ENCODE peak calls at places on chromosome 7, in four cellular contexts. G, W, J and S are unnamed samples.

GRCh38 chr7:37416739-37417474 is 31.8 kb downstream of the ELMO1 start:
- DNase-seq in G (no peak), W (no peak), J (no peak), S (no peak)

GRCh38 chr7:87028636-87029035 is 30.8 kb downstream of the ELAPOR2 start:
- DNase-seq in G (no peak), W (no peak), J (peak), S (no peak)

GRCh38 chr7:4690953-4691856 is 9.1 kb downstream of the FOXK1 start:
- DNase-seq in G (no peak), W (no peak), J (no peak), S (no peak)

GRCh38 chr7:79401254-79401653 is 52.2 kb downstream of the MAGI2 start:
- DNase-seq in G (no peak), W (no peak), J (no peak), S (no peak)

GRCh38 chr7:139694389-139694676 is 83.5 kb downstream of the HIPK2 start:
- DNase-seq in G (no peak), W (no peak), J (no peak), S (no peak)

GRCh38 chr7:116180302-116180701 is 30.0 kb upstream of the TES start:
- DNase-seq in G (no peak), W (no peak), J (peak), S (no peak)

GRCh38 chr7:33933611-33934281 is 28.4 kb downstream of the BMPER start:
- DNase-seq in G (no peak), W (peak), J (peak), S (no peak)

GRCh38 chr7:108299251-108300014 is 156.8 kb downstream of the NRCAM start:
- DNase-seq in G (no peak), W (no peak), J (peak), S (no peak)

GRCh38 chr7:24827027-24827426 is 69.8 kb upstream of the GSDME start:
- DNase-seq in G (no peak), W (no peak), J (no peak), S (no peak)

GRCh38 chr7:20343211-20343610 is 12.5 kb downstream of the ITGB8 start:
- DNase-seq in G (no peak), W (no peak), J (no peak), S (no peak)

GRCh38 chr7:8629504-8629903 is 196.1 kb downstream of the NXPH1 start:
- DNase-seq in G (no peak), W (no peak), J (no peak), S (no peak)

GRCh38 chr7:76008156-76008687 is 13.8 kb upstream of the TMEM120A start:
- DNase-seq in G (no peak), W (no peak), J (no peak), S (no peak)

GRCh38 chr7:154253810-154254209 is 201.6 kb downstream of the DPP6 start:
- DNase-seq in G (no peak), W (no peak), J (no peak), S (no peak)

GRCh38 chr7:80359029-80359428 is 152.8 kb downstream of the GNAT3 start:
- DNase-seq in G (no peak), W (no peak), J (no peak), S (no peak)

GRCh38 chr7:17447728-17448478 is 149.5 kb downstream of the AHR start:
- DNase-seq in G (no peak), W (no peak), J (peak), S (no peak)

GRCh38 chr7:1691601-1692499 is 21.8 kb downstream of the ELFN1 start:
- DNase-seq in G (no peak), W (peak), J (no peak), S (no peak)

GRCh38 chr7:24249266-24249665 is 34.7 kb upstream of the NPY start:
- DNase-seq in G (no peak), W (no peak), J (no peak), S (no peak)

GRCh38 chr7:32957326-32958045 is at the start of gene FKBP9:
- DNase-seq in G (peak), W (peak), J (peak), S (peak)

GRCh38 chr7:140156460-140157080 is 20.2 kb downstream of the KDM7A start:
- DNase-seq in G (no peak), W (no peak), J (no peak), S (no peak)

GRCh38 chr7:141232286-141233051 is 158.6 kb downstream of the TMEM178B start:
- DNase-seq in G (no peak), W (no peak), J (no peak), S (no peak)

DNA sequence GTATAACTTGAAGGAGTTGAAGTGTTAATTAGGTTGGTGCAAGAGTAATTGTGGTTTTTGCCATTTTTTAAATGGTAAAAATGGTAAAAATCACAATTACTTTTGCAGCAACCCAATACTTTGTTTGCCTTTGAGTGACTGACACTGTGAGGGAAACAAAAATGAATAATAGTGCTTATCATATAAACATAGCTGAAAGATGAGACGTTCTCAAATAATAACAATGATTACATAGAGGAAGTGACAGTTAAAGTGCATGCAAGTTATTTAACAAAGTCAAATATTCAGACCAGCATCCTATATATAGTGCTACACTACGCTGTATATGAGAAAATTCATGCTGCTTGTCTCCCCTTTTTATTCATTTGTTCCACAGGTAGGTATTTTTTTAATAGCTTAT is 4.7 kb upstream of the HBP1 start:
- DNase-seq in G (no peak), W (no peak), J (peak), S (no peak)
- TF ChIP-seq CTCF in G (no peak), W (no peak), J (no peak), S (no peak)

DNA sequence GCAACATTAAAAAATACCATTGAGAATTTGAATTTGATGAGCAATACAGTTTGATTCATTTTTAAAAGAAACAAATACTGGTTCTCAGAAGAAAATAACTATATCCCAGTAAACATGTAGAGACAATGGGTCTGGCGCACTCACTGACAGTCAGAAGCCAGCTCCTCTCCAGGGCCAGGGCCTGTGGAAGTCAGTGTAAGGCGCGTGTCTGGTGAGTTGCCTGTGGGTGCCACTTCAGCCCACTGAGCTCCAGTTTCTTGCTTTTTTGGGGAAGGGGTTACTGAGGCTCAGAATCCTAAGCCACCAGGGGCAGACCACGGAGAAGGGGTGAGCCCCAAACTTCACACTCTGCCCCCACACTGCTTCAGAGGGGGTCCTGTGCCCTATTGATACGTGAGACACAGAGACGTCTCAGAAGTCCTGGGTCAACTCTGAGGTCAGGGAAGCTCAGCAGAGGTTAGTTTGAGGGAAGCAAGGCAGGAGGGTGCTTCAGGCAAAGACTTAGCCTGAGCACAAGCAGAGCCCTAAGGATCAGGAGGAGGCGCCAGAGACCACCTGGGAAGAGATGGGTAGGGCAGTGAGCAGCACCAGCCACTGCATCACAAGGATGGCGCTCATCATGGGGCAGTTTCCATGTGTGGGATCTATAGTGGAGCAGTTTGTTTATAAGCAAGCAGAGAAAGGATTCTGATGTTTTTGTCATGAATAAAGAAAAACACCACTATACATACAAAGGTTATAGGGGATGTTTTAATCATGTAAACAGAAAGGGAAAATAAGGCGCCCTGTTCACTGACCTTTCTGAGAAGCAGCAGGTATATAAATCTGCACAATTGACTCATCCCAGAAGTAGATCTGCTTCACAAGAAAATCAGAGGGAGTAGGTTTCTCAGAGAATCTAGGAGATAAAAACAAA is 95.7 kb downstream of the PKD1L1 start:
- DNase-seq in G (no peak), W (no peak), J (peak), S (no peak)
- TF ChIP-seq CTCF in G (no peak), W (no peak), J (peak), S (no peak)

DNA sequence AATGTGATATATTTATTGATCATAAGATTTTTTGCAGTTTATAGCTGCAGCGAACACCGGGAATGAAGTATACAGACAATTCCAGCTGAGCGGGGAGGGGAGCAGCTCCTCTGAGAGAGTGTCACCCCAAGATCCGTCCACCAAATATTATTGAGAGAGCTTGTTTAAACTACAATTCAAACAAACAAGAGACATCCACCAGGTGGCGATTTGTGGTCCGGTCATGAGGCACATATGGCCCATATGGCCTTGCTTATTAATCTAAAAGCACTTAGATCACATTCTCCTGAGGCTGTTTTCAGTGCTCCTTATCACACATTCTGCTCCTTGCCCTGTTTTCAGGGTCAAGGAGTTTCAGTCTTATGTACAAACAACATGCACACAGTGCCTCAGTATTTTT is 83.1 kb downstream of the THSD7A start:
- DNase-seq in G (no peak), W (no peak), J (peak), S (no peak)
- TF ChIP-seq CTCF in G (no peak), W (no peak), J (peak), S (peak)

DNA sequence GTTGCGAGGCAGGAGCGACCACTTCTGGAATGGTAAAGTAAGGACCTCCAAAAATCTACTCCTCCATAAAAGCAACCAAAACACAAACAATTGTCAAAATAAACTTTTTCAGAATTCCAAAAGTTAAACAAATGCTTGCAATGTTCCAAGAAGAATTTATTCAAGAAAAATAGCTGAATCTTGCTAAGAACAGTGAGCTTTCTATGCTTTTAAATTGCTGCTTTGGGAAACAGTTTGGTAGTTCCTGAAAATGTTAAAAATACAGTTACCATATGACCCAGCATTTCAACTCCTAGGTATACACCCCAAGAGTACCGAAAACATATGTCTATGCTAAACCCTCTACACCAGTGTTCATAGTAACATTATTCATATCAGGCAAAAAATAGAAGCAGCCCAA is 56.8 kb downstream of the LRRN3 start:
- DNase-seq in G (no peak), W (no peak), J (no peak), S (no peak)
- TF ChIP-seq CTCF in G (no peak), W (no peak), J (no peak), S (no peak)

DNA sequence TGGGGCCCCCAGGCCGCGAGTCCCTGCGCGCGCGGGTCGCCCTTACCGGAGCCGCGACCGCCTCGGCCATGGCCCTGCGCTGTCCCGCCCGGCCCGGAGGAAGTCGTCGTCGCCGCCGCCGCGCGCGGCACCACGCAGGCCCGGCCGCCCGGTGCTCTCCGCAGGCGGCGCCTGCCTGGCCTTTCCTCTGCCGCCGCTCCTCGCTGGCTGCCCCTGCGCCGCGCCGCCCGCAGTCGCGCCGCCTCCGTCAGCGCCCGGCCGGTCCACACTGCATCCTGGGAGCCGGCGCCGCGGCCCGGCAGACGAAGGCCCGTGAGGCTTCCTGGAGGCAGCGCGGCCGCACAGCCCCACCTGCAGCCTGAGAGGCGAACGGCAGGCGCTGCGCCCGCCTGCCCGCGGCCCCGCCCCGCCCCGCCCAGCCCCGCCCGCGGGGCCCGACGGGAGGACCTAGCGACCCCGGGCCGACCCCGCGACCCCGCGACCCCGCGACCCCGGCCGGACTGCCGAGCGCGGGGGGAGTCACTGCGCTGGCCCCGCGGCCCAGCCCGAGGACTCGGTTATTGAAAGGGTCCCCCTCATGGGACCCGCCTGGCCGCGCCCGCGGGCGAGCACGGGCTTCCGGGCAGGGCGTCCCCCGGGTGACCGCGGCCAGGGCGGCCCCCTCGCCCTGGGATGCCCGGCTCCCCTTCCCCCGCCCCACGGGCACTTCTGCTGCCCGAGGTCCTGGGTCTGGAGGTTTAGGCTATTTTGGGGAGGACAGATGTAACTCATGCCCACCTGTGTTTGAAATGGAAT is at the start of gene ZNF746:
- DNase-seq in G (peak), W (peak), J (peak), S (peak)
- TF ChIP-seq CTCF in G (no peak), W (peak), J (peak), S (peak)

GRCh38 chr7:3544202-3544601 is 243.2 kb downstream of the SDK1 start:
- DNase-seq in G (no peak), W (no peak), J (no peak), S (no peak)
- TF ChIP-seq CTCF in G (no peak), W (no peak), J (no peak), S (no peak)

GRCh38 chr7:5822742-5823503 is 41.5 kb upstream of the RNF216 start:
- DNase-seq in G (peak), W (peak), J (peak), S (peak)
- TF ChIP-seq CTCF in G (no peak), W (peak), J (peak), S (no peak)